ENCODE peak calls at places on chromosomes 6 and 20, in five cellular contexts. E is upper lobe of left lung; Z is MM.1S; K is naive thymus-derived CD4-positive, alpha-beta T cell; A is CD8-positive, alpha-beta memory T cell. F is an unnamed sample.

GRCh38 chr20:24027229-24027628 is 38.6 kb upstream of the GGTLC1 start:
- DNase-seq in E (no peak), Z (peak; percentile 91), K (peak; percentile 89), A (peak; percentile 65), F (peak; percentile 31)

GRCh38 chr6:163405412-163406309 is 8.9 kb upstream of the QKI start:
- DNase-seq in E (peak; percentile 80), Z (peak; percentile 28), K (peak; percentile 23), A (no peak), F (no peak)

GRCh38 chr20:20594171-20594530 is 118.3 kb downstream of the RALGAPA2 start:
- DNase-seq in E (no peak), Z (peak; percentile 38), K (no peak), A (no peak), F (no peak)

GRCh38 chr6:30884521-30885480 is 482 bp downstream of the DDR1 start:
- DNase-seq in E (peak; percentile 74), Z (no peak), K (no peak), A (no peak), F (no peak)

GRCh38 chr6:163944897-163945296 is 530.4 kb downstream of the QKI start:
- DNase-seq in E (peak; percentile 39), Z (no peak), K (no peak), A (no peak), F (no peak)

GRCh38 chr6:94254689-94255088 is 835.3 kb upstream of the EPHA7 start:
- DNase-seq in E (no peak), Z (no peak), K (no peak), A (no peak), F (no peak)

GRCh38 chr20:44997668-44998067 is 31.4 kb downstream of the STK4 start:
- DNase-seq in E (no peak), Z (no peak), K (no peak), A (no peak), F (no peak)

GRCh38 chr6:135129139-135129867 is 51.8 kb upstream of the MYB start:
- DNase-seq in E (no peak), Z (no peak), K (peak; percentile 16), A (peak; percentile 6), F (no peak)

GRCh38 chr6:117354671-117355070 is 71.1 kb downstream of the ROS1 start:
- DNase-seq in E (no peak), Z (no peak), K (no peak), A (no peak), F (no peak)

GRCh38 chr20:824490-824889 is 9.0 kb upstream of the FAM110A start:
- DNase-seq in E (no peak), Z (no peak), K (no peak), A (no peak), F (no peak)

GRCh38 chr6:156976144-156977088 is 199.2 kb downstream of the ARID1B start:
- DNase-seq in E (no peak), Z (no peak), K (no peak), A (no peak), F (no peak)

GRCh38 chr20:14986026-14986655 is 648.7 kb upstream of the FLRT3 start:
- DNase-seq in E (no peak), Z (no peak), K (no peak), A (no peak), F (no peak)

GRCh38 chr20:46622125-46622524 is 29.1 kb downstream of the SLC13A3 start:
- DNase-seq in E (no peak), Z (no peak), K (no peak), A (no peak), F (no peak)

GRCh38 chr20:13219327-13220193 is 1.5 kb upstream of the ISM1 start:
- DNase-seq in E (no peak), Z (no peak), K (no peak), A (no peak), F (no peak)

GRCh38 chr6:8057263-8057662 is 6.9 kb downstream of the BLOC1S5 start:
- DNase-seq in E (no peak), Z (no peak), K (no peak), A (no peak), F (no peak)

GRCh38 chr6:14732845-14733757 is 512.8 kb upstream of the JARID2 start:
- DNase-seq in E (no peak), Z (no peak), K (peak; percentile 8), A (no peak), F (no peak)

GRCh38 chr6:28543671-28544131 is 18.0 kb downstream of the GPX5 start:
- DNase-seq in E (peak; percentile 77), Z (no peak), K (peak; percentile 41), A (no peak), F (no peak)

GRCh38 chr6:73732845-73733675 is 37.1 kb downstream of the CD109 start:
- DNase-seq in E (no peak), Z (peak; percentile 73), K (peak; percentile 69), A (peak; percentile 43), F (peak; percentile 41)

GRCh38 chr6:113662049-113662655 is 195.0 kb upstream of the MARCKS start:
- DNase-seq in E (no peak), Z (no peak), K (no peak), A (no peak), F (no peak)

GRCh38 chr6:124190256-124190655 is 386.6 kb downstream of the NKAIN2 start:
- DNase-seq in E (no peak), Z (no peak), K (no peak), A (no peak), F (no peak)

GRCh38 chr20:757509-757908 is 10.8 kb downstream of the SLC52A3 start:
- DNase-seq in E (no peak), Z (no peak), K (no peak), A (no peak), F (no peak)

GRCh38 chr6:130018830-130019795 is 732 bp downstream of the L3MBTL3 start:
- DNase-seq in E (peak; percentile 89), Z (peak; percentile 39), K (peak; percentile 44), A (peak; percentile 20), F (peak; percentile 21)

GRCh38 chr20:40678286-40678835 is 10.7 kb downstream of the MAFB start:
- DNase-seq in E (no peak), Z (peak; percentile 15), K (no peak), A (no peak), F (no peak)

GRCh38 chr20:13462091-13462490 is 176.6 kb downstream of the TASP1 start:
- DNase-seq in E (no peak), Z (no peak), K (no peak), A (no peak), F (no peak)

GRCh38 chr6:109024784-109025183 is 69.9 kb downstream of the SESN1 start:
- DNase-seq in E (no peak), Z (no peak), K (no peak), A (no peak), F (no peak)

GRCh38 chr6:16635810-16636602 is 125.3 kb downstream of the ATXN1 start:
- DNase-seq in E (no peak), Z (peak; percentile 52), K (no peak), A (no peak), F (no peak)

GRCh38 chr20:31239139-31239538 is 18.3 kb upstream of the DEFB115 start:
- DNase-seq in E (no peak), Z (no peak), K (no peak), A (no peak), F (no peak)
- H3K9me3 ChIP-seq in E (peaks cover 23% of the 10 kb centered on the region), Z (no peaks in the 10 kb centered on the region), K (peaks cover 6% of the 10 kb centered on the region), A (peaks cover 21% of the 10 kb centered on the region), F (peaks cover 22% of the 10 kb centered on the region)

DNA sequence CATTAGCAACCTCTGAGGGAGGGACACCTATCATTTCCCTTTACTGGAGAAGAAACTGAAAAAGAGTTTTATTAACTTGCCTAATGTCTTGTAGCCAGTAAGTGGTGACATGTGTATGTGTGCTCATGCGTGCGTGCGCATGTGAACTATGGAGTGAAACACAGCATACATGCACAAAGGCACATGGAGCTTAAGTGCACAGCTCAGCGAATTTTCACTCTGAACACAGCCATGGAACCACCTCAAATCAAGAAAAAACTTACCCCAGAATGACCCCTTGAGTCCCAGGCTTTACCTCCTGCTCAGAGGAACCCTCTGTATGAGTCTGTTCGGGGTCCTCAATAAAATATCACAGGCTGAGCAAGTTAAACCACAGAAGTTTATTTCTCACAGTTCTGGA is 452.6 kb downstream of the CDH26 start:
- DNase-seq in E (no peak), Z (no peak), K (no peak), A (no peak), F (no peak)
- H3K9me3 ChIP-seq in E (no peaks in the 10 kb centered on the region), Z (no peaks in the 10 kb centered on the region), K (no peaks in the 10 kb centered on the region), A (no peaks in the 10 kb centered on the region), F (no peaks in the 10 kb centered on the region)

DNA sequence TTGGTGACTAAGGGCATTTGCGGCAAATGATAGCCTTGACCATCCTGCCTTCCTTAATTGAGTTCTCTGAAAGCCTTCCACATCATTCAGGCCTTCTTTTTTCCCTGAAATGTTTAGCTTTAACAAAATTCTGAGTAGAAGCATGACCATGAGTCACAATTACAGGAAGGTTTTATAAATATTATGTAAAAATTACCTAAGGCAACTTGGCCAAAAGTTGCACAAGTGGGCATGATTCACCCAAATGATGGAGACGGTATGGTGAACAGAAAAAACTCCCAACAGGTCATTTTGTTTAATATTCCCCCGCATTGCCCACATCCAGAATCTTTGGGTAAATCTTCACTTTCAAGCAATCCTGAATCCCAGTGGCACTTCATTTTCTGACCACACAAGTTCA is 37.0 kb downstream of the MC3R start:
- DNase-seq in E (no peak), Z (no peak), K (no peak), A (no peak), F (no peak)
- H3K9me3 ChIP-seq in E (no peaks in the 10 kb centered on the region), Z (no peaks in the 10 kb centered on the region), K (no peaks in the 10 kb centered on the region), A (no peaks in the 10 kb centered on the region), F (no peaks in the 10 kb centered on the region)

DNA sequence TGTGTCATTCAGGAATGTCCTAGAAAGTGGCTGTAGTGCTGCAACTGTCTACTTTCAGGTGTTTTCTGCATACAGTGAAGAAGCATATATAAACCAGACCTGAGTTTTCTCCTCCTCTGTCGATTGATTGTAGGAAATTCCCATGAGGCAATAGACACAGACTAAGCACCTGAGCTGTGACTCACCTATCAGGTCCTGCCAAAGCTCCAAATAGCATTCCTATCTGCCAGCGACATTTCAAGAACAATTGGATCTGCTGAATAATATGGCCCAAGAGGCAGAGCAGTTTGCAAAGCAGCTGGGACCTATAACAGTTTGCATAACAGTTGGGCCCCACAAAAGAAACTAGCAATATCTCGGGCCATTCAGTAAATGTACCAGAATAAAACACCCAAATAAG is 360.4 kb downstream of the HAO1 start:
- DNase-seq in E (no peak), Z (no peak), K (no peak), A (no peak), F (no peak)
- H3K9me3 ChIP-seq in E (no peaks in the 10 kb centered on the region), Z (no peaks in the 10 kb centered on the region), K (no peaks in the 10 kb centered on the region), A (no peaks in the 10 kb centered on the region), F (no peaks in the 10 kb centered on the region)

DNA sequence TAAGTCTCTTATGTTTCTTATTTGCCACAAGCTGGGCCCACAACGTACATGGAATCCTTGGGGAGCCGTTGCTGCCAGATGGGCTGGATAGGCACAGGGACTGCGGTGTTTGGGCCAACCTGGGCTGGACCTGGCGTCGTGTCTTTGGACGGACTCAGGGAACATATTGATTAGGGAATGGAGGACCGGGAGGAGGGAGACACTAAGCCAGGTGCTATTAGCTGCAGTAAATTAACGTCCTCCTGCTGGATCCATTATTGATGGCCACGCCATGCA is 79.6 kb upstream of the AFDN start:
- DNase-seq in E (no peak), Z (no peak), K (no peak), A (no peak), F (no peak)
- H3K9me3 ChIP-seq in E (no peaks in the 10 kb centered on the region), Z (no peaks in the 10 kb centered on the region), K (no peaks in the 10 kb centered on the region), A (no peaks in the 10 kb centered on the region), F (no peaks in the 10 kb centered on the region)

F was measured in T-helper 17 cell.